ENCODE peak calls at places on chromosomes 11 and 22, in eight cellular contexts. C is NCI-H1092; V is H7; H is head of caudate nucleus; B is stimulated activated CD8-positive, alpha-beta memory T cell treated with anti-CD3 and anti-CD28 coated beads, Interleukin-15, amount 100 ng/mL, for 4 hours; U is GM23248; S is naive thymus-derived CD8-positive, alpha-beta T cell; P is astrocyte of the spinal cord. I is an unnamed sample.

GRCh38 chr11:122696662-122697061 is 41.1 kb downstream of the UBASH3B start:
- DNase-seq in U (no peak), B (peak; percentile 37), H (no peak), C (no peak), V (no peak), S (peak; percentile 80), P (no peak), I (no peak)

GRCh38 chr11:73383249-73384126 is 7.3 kb downstream of the RELT start:
- DNase-seq in U (peak; percentile 30), C (no peak), P (no peak), B (no peak), V (no peak), S (no peak), H (no peak), I (peak; percentile 30)

GRCh38 chr11:110295086-110295485 is 1.3 kb downstream of the RDX start:
- DNase-seq in C (no peak), B (no peak), H (no peak), V (no peak), S (no peak), P (no peak), U (no peak), I (no peak)

GRCh38 chr11:17988465-17988864 is 24.4 kb downstream of the SERGEF start:
- DNase-seq in P (no peak), H (no peak), S (no peak), U (no peak), B (no peak), C (peak; percentile 51), V (no peak), I (no peak)

GRCh38 chr11:74673956-74674355 is 57.3 kb downstream of the CHRDL2 start:
- DNase-seq in V (no peak), U (no peak), B (no peak), H (no peak), S (no peak), C (no peak), P (no peak), I (no peak)

GRCh38 chr11:47724041-47724729 is 9.0 kb upstream of the AGBL2 start:
- DNase-seq in H (no peak), U (peak; percentile 64), B (no peak), V (no peak), P (peak; percentile 59), S (no peak), C (no peak), I (peak; percentile 79)

GRCh38 chr22:50115693-50116092 is 25.9 kb downstream of the MOV10L1 start:
- DNase-seq in H (no peak), S (no peak), U (no peak), V (no peak), B (no peak), C (no peak), P (no peak), I (peak; percentile 75)

GRCh38 chr22:45604239-45604711 is 67.4 kb upstream of the ATXN10 start:
- DNase-seq in U (peak; percentile 68), V (no peak), B (no peak), P (peak; percentile 73), H (no peak), S (no peak), C (no peak), I (peak; percentile 36)

GRCh38 chr11:88508808-88509581 is 171.5 kb upstream of the CTSC start:
- DNase-seq in H (no peak), V (peak; percentile 68), B (no peak), C (peak; percentile 14), S (peak; percentile 2), U (peak; percentile 56), P (no peak), I (peak; percentile 24)

GRCh38 chr22:29797351-29797750 is 30.2 kb downstream of the UQCR10 start:
- DNase-seq in S (no peak), P (no peak), V (no peak), C (no peak), H (no peak), B (no peak), U (no peak), I (no peak)

GRCh38 chr11:10072142-10072541 is 221.9 kb downstream of the SBF2 start:
- DNase-seq in H (no peak), B (no peak), U (peak; percentile 21), C (no peak), S (no peak), P (peak; percentile 50), V (no peak), I (peak; percentile 65)

GRCh38 chr11:116082256-116082655 is 578.0 kb upstream of the CADM1 start:
- DNase-seq in C (no peak), H (no peak), B (no peak), P (no peak), U (no peak), V (no peak), S (no peak), I (no peak)

GRCh38 chr11:130315354-130315970 is 745 bp upstream of the ZBTB44 start:
- DNase-seq in U (no peak), P (no peak), B (peak; percentile 6), H (peak; percentile 15), V (peak; percentile 91), S (peak; percentile 52), C (peak; percentile 29), I (no peak)

GRCh38 chr11:11836676-11837231 is 5.0 kb upstream of the USP47 start:
- DNase-seq in B (no peak), U (no peak), H (no peak), V (no peak), S (no peak), C (no peak), P (no peak), I (no peak)

GRCh38 chr11:104918113-104918824 is 20.0 kb upstream of the CASP12 start:
- DNase-seq in V (no peak), P (peak; percentile 77), C (no peak), U (peak; percentile 79), H (no peak), S (peak; percentile 43), B (no peak), I (peak; percentile 84)

GRCh38 chr22:23305922-23306374 is 125.6 kb downstream of the BCR start:
- DNase-seq in U (peak; percentile 69), S (no peak), P (peak; percentile 75), H (peak; percentile 57), V (no peak), C (peak; percentile 34), B (no peak), I (peak; percentile 97)

GRCh38 chr11:12066056-12066798 is 44.2 kb upstream of the MICAL2 start:
- DNase-seq in V (no peak), U (peak; percentile 98), C (no peak), H (no peak), P (peak; percentile 87), S (no peak), B (no peak), I (peak; percentile 74)

GRCh38 chr11:8906629-8907028 is 4.4 kb upstream of the AKIP1 start:
- DNase-seq in B (no peak), U (peak; percentile 83), H (no peak), P (peak; percentile 75), C (no peak), V (no peak), S (no peak), I (peak; percentile 45)

GRCh38 chr11:36288442-36289225 is 590 bp downstream of the COMMD9 start:
- DNase-seq in S (no peak), H (no peak), C (no peak), U (peak; percentile 45), P (no peak), V (no peak), B (no peak), I (peak; percentile 22)